ENCODE peak calls at places on chromosomes 3 and 15, in five cellular contexts. One of them, this sample, is unnamed.

GRCh38 chr3:58994746-58995330 is 55.0 kb downstream of the CFAP20DC start:
- DNase-seq in NCI-H1105: peak; percentile 12
- DNase-seq in NCI-H510A treated with DMSO at 0.1 percent for 48 hours: peak; percentile 58
- DNase-seq in heart left ventricle: no peak
- DNase-seq in heart right ventricle: no peak
- DNase-seq in this sample: no peak

GRCh38 chr3:17500618-17501017 is 241.8 kb downstream of the TBC1D5 start:
- DNase-seq in NCI-H1105: no peak
- DNase-seq in NCI-H510A treated with DMSO at 0.1 percent for 48 hours: no peak
- DNase-seq in heart left ventricle: no peak
- DNase-seq in heart right ventricle: no peak
- DNase-seq in this sample: no peak

GRCh38 chr15:55224892-55225291 is 28.2 kb upstream of the RSL24D1 start:
- DNase-seq in NCI-H1105: no peak
- DNase-seq in NCI-H510A treated with DMSO at 0.1 percent for 48 hours: no peak
- DNase-seq in heart left ventricle: no peak
- DNase-seq in heart right ventricle: no peak
- DNase-seq in this sample: no peak

GRCh38 chr3:48661501-48662139 is 1.1 kb downstream of the CELSR3 start:
- DNase-seq in NCI-H1105: no peak
- DNase-seq in NCI-H510A treated with DMSO at 0.1 percent for 48 hours: no peak
- DNase-seq in heart left ventricle: peak; percentile 60
- DNase-seq in heart right ventricle: peak; percentile 72
- DNase-seq in this sample: peak; percentile 80

GRCh38 chr15:41796457-41796856 is 22.2 kb downstream of the MAPKBP1 start:
- DNase-seq in NCI-H1105: no peak
- DNase-seq in NCI-H510A treated with DMSO at 0.1 percent for 48 hours: no peak
- DNase-seq in heart left ventricle: no peak
- DNase-seq in heart right ventricle: no peak
- DNase-seq in this sample: no peak

GRCh38 chr3:40012381-40012780 is 203.0 kb downstream of the MYRIP start:
- DNase-seq in NCI-H1105: no peak
- DNase-seq in NCI-H510A treated with DMSO at 0.1 percent for 48 hours: no peak
- DNase-seq in heart left ventricle: no peak
- DNase-seq in heart right ventricle: no peak
- DNase-seq in this sample: no peak

GRCh38 chr3:11379238-11379823 is 107.1 kb downstream of the ATG7 start:
- DNase-seq in NCI-H1105: no peak
- DNase-seq in NCI-H510A treated with DMSO at 0.1 percent for 48 hours: peak; percentile 47
- DNase-seq in heart left ventricle: no peak
- DNase-seq in heart right ventricle: no peak
- DNase-seq in this sample: no peak

GRCh38 chr15:22262613-22263020 is 182.3 kb downstream of the OR4M2 start:
- DNase-seq in NCI-H1105: no peak
- DNase-seq in NCI-H510A treated with DMSO at 0.1 percent for 48 hours: no peak
- DNase-seq in heart left ventricle: no peak
- DNase-seq in heart right ventricle: no peak
- DNase-seq in this sample: peak; percentile 51

GRCh38 chr3:185720326-185720725 is 104.5 kb downstream of the IGF2BP2 start:
- DNase-seq in NCI-H1105: no peak
- DNase-seq in NCI-H510A treated with DMSO at 0.1 percent for 48 hours: no peak
- DNase-seq in heart left ventricle: no peak
- DNase-seq in heart right ventricle: no peak
- DNase-seq in this sample: no peak

GRCh38 chr3:173584834-173585831 is 187.6 kb downstream of the NLGN1 start:
- DNase-seq in NCI-H1105: peak; percentile 56
- DNase-seq in NCI-H510A treated with DMSO at 0.1 percent for 48 hours: peak; percentile 67
- DNase-seq in heart left ventricle: peak; percentile 31
- DNase-seq in heart right ventricle: peak; percentile 24
- DNase-seq in this sample: peak; percentile 50

GRCh38 chr3:190101320-190102117 is 19.2 kb downstream of the P3H2 start:
- DNase-seq in NCI-H1105: no peak
- DNase-seq in NCI-H510A treated with DMSO at 0.1 percent for 48 hours: no peak
- DNase-seq in heart left ventricle: no peak
- DNase-seq in heart right ventricle: no peak
- DNase-seq in this sample: no peak

GRCh38 chr3:175336406-175337133 is 477.4 kb downstream of the NAALADL2 start:
- DNase-seq in NCI-H1105: peak; percentile 73
- DNase-seq in NCI-H510A treated with DMSO at 0.1 percent for 48 hours: peak; percentile 46
- DNase-seq in heart left ventricle: no peak
- DNase-seq in heart right ventricle: no peak
- DNase-seq in this sample: no peak

GRCh38 chr3:189056612-189057352 is 115.0 kb upstream of the TPRG1 start:
- DNase-seq in NCI-H1105: no peak
- DNase-seq in NCI-H510A treated with DMSO at 0.1 percent for 48 hours: no peak
- DNase-seq in heart left ventricle: no peak
- DNase-seq in heart right ventricle: no peak
- DNase-seq in this sample: no peak

GRCh38 chr3:25618043-25618442 is 46.7 kb downstream of the TOP2B start:
- DNase-seq in NCI-H1105: no peak
- DNase-seq in NCI-H510A treated with DMSO at 0.1 percent for 48 hours: no peak
- DNase-seq in heart left ventricle: no peak
- DNase-seq in heart right ventricle: no peak
- DNase-seq in this sample: no peak

GRCh38 chr15:64284037-64284436 is 71.9 kb downstream of the CSNK1G1 start:
- DNase-seq in NCI-H1105: no peak
- DNase-seq in NCI-H510A treated with DMSO at 0.1 percent for 48 hours: no peak
- DNase-seq in heart left ventricle: no peak
- DNase-seq in heart right ventricle: no peak
- DNase-seq in this sample: no peak

GRCh38 chr3:160434071-160434470 is 15.5 kb downstream of the TRIM59 start:
- DNase-seq in NCI-H1105: no peak
- DNase-seq in NCI-H510A treated with DMSO at 0.1 percent for 48 hours: no peak
- DNase-seq in heart left ventricle: no peak
- DNase-seq in heart right ventricle: no peak
- DNase-seq in this sample: no peak

GRCh38 chr3:21620511-21621395 is 130.3 kb downstream of the ZNF385D start:
- DNase-seq in NCI-H1105: no peak
- DNase-seq in NCI-H510A treated with DMSO at 0.1 percent for 48 hours: no peak
- DNase-seq in heart left ventricle: no peak
- DNase-seq in heart right ventricle: no peak
- DNase-seq in this sample: no peak

GRCh38 chr3:53693441-53693840 is 152.8 kb downstream of the CHDH start:
- DNase-seq in NCI-H1105: no peak
- DNase-seq in NCI-H510A treated with DMSO at 0.1 percent for 48 hours: no peak
- DNase-seq in heart left ventricle: no peak
- DNase-seq in heart right ventricle: no peak
- DNase-seq in this sample: no peak

GRCh38 chr3:52880474-52880873 is 16.9 kb downstream of the STIMATE start:
- DNase-seq in NCI-H1105: no peak
- DNase-seq in NCI-H510A treated with DMSO at 0.1 percent for 48 hours: no peak
- DNase-seq in heart left ventricle: no peak
- DNase-seq in heart right ventricle: no peak
- DNase-seq in this sample: no peak

GRCh38 chr3:122416966-122417365 is 1.1 kb upstream of the WDR5B start:
- DNase-seq in NCI-H1105: no peak
- DNase-seq in NCI-H510A treated with DMSO at 0.1 percent for 48 hours: no peak
- DNase-seq in heart left ventricle: no peak
- DNase-seq in heart right ventricle: no peak
- DNase-seq in this sample: no peak

GRCh38 chr3:168123211-168124173 is 27.8 kb upstream of the GOLIM4 start:
- DNase-seq in NCI-H1105: no peak
- DNase-seq in NCI-H510A treated with DMSO at 0.1 percent for 48 hours: no peak
- DNase-seq in heart left ventricle: no peak
- DNase-seq in heart right ventricle: no peak
- DNase-seq in this sample: no peak

GRCh38 chr15:52236015-52236414 is 44.8 kb upstream of the GNB5 start:
- DNase-seq in NCI-H1105: no peak
- DNase-seq in NCI-H510A treated with DMSO at 0.1 percent for 48 hours: no peak
- DNase-seq in heart left ventricle: no peak
- DNase-seq in heart right ventricle: no peak
- DNase-seq in this sample: no peak

This sample was measured in left ventricle myocardium superior.